ENCODE peak calls at places on chromosomes 6 and 20, in seven cellular contexts. F is endothelial cell; L is activated CD8-positive, alpha-beta memory T cell treated with anti-CD3 and anti-CD28 coated beads, Interleukin-2, amount 50 U/mL, for 4 hours; N is M059J; T is fibroblast of the conjunctiva; H is activated gamma-delta T cell treated with Interleukin-2 at 50 U/mL for 16 hours; E is ureter. D is an unnamed sample.

GRCh38 chr6:131213501-131213990 is 78.3 kb downstream of the AKAP7 start:
- DNase-seq in F (no peak), L (no peak), N (peak), T (peak), H (no peak), E (no peak), D (no peak)

GRCh38 chr20:4855555-4855954 is 133.8 kb downstream of the PRND start:
- DNase-seq in F (no peak), L (no peak), N (no peak), T (no peak), H (no peak), E (no peak), D (no peak)

GRCh38 chr6:24658573-24659511 is 7.9 kb downstream of the TDP2 start:
- DNase-seq in F (no peak), L (no peak), N (no peak), T (peak), H (no peak), E (no peak), D (no peak)

GRCh38 chr6:41707565-41708200 is 27.7 kb downstream of the TFEB start:
- DNase-seq in F (no peak), L (no peak), N (no peak), T (no peak), H (no peak), E (no peak), D (no peak)

GRCh38 chr20:11430652-11431051 is 487.0 kb upstream of the BTBD3 start:
- DNase-seq in F (no peak), L (no peak), N (no peak), T (no peak), H (no peak), E (no peak), D (no peak)

GRCh38 chr6:34888441-34888820 is 589 bp upstream of the TAF11 start:
- DNase-seq in F (no peak), L (no peak), N (no peak), T (no peak), H (no peak), E (no peak), D (no peak)

GRCh38 chr6:25193147-25193864 is 85.9 kb upstream of the CARMIL1 start:
- DNase-seq in F (no peak), L (no peak), N (peak), T (peak), H (no peak), E (peak), D (no peak)

GRCh38 chr20:63028461-63028921 is 21.7 kb upstream of the BHLHE23 start:
- DNase-seq in F (no peak), L (no peak), N (no peak), T (no peak), H (no peak), E (no peak), D (no peak)

GRCh38 chr6:53671111-53671510 is 5.6 kb upstream of the KLHL31 start:
- DNase-seq in F (no peak), L (no peak), N (peak), T (no peak), H (no peak), E (no peak), D (no peak)

GRCh38 chr6:31794294-31794865 is 1.2 kb downstream of the VARS1 start:
- DNase-seq in F (no peak), L (no peak), N (peak), T (peak), H (no peak), E (no peak), D (no peak)

GRCh38 chr6:155635416-155635815 is 179.8 kb upstream of the NOX3 start:
- DNase-seq in F (no peak), L (no peak), N (peak), T (no peak), H (no peak), E (no peak), D (no peak)

GRCh38 chr6:12606616-12607015 is 110.0 kb upstream of the PHACTR1 start:
- DNase-seq in F (no peak), L (no peak), N (no peak), T (no peak), H (no peak), E (no peak), D (no peak)

GRCh38 chr20:35020108-35021031 is 64.7 kb downstream of the MYH7B start:
- DNase-seq in F (no peak), L (no peak), N (no peak), T (no peak), H (no peak), E (peak), D (no peak)

GRCh38 chr6:4776967-4777925 is 1.0 kb downstream of the CDYL start:
- DNase-seq in F (no peak), L (peak), N (peak), T (no peak), H (no peak), E (peak), D (no peak)

GRCh38 chr20:43189614-43190331 is at the start of gene PTPRT:
- DNase-seq in F (no peak), L (no peak), N (no peak), T (no peak), H (no peak), E (no peak), D (no peak)